ENCODE peak calls at places on chromosomes 3 and 15, in four cellular contexts. V, L, D and W are unnamed samples.

GRCh38 chr3:195154793-195155535 is 116.0 kb downstream of the XXYLT1 start:
- DNase-seq in V (no peak), D (peak), L (no peak), W (peak)

GRCh38 chr3:151112731-151113130 is 27.3 kb downstream of the MED12L start:
- DNase-seq in L (no peak), V (no peak), D (no peak), W (no peak)

GRCh38 chr15:47415539-47415971 is 301.8 kb upstream of the SEMA6D start:
- DNase-seq in D (peak), L (no peak), V (no peak), W (no peak)

GRCh38 chr15:101536875-101537405 is 47.4 kb upstream of the PCSK6 start:
- DNase-seq in V (no peak), L (no peak), D (no peak), W (no peak)

GRCh38 chr15:29676961-29677402 is 145.3 kb downstream of the TJP1 start:
- DNase-seq in D (no peak), V (no peak), L (no peak), W (no peak)

GRCh38 chr3:149042766-149043386 is 43.5 kb downstream of the HLTF start:
- DNase-seq in V (no peak), L (peak), D (no peak), W (no peak)

GRCh38 chr15:58731756-58732535 is 17.6 kb downstream of the ADAM10 start:
- DNase-seq in V (peak), L (no peak), D (no peak), W (no peak)

GRCh38 chr3:45275006-45275704 is 49.1 kb upstream of the TMEM158 start:
- DNase-seq in V (no peak), D (no peak), L (no peak), W (no peak)

GRCh38 chr15:85615930-85616329 is 178.8 kb downstream of the KLHL25 start:
- DNase-seq in L (no peak), D (peak), V (peak), W (peak)

GRCh38 chr3:33750216-33750558 is 32.1 kb upstream of the CLASP2 start:
- DNase-seq in D (no peak), L (no peak), V (no peak), W (no peak)

GRCh38 chr3:136938334-136938733 is 19.4 kb upstream of the IL20RB start:
- DNase-seq in D (no peak), V (no peak), L (no peak), W (no peak)

GRCh38 chr15:100033140-100033857 is 300.1 kb upstream of the LYSMD4 start:
- DNase-seq in D (no peak), V (no peak), L (no peak), W (no peak)

DNA sequence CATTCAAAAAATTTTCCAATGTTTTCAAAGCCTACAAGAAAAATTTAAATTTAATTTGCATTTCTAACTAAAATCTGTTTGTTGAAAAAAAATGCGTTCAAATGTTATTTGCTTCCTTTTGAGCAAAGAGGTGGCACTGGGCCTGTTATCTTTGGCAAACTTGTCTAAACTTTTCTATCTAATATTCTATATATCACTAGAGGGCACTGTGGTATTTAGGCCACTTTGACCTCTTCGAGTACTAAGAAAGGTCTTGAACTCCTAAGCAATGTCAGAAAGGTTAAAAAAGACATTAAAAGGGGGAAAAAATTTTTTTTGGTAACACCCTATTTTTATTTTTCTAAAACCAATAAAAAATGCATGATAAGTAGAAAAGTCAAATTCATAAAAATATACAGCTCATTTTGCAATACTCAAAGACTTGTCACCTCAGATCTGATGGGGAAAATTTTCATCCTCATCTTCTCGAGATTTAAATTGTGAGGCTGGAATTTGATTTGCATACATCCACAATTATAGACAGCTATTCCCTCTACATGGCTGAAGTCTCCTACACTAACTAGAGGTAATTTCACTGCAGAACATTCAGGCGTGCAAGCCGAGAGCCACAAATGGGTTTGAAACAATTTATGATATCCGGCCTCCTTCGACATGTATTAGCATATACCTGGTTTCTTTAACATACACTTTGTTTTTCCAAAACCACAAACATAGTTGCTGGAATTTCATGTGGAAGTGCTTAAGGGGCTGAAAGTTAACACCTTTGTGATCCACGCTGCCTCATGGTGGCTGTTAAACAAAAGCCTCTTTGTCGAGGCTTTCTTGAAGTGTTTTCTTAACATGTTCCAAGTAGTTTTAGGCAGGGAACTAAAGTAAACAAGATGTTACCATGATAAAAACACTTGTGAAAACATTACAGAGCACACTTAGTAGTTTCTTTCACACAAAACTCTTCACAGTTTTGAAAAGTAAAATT is 576.4 kb downstream of the FOXP1 start:
- DNase-seq in V (peak), L (no peak), D (peak), W (peak)
- TF ChIP-seq FOXK2 in V (no peak), L (no peak), D (no peak), W (no peak)

GRCh38 chr15:66642514-66642913 is 59.5 kb upstream of the SMAD6 start:
- DNase-seq in V (no peak), D (no peak), L (no peak), W (no peak)
- TF ChIP-seq FOXK2 in V (no peak), D (no peak), L (no peak), W (no peak)

GRCh38 chr3:169104972-169105371 is 558.5 kb downstream of the MECOM start:
- DNase-seq in D (peak), L (no peak), V (no peak), W (no peak)
- TF ChIP-seq FOXK2 in D (no peak), L (no peak), V (no peak), W (no peak)

DNA sequence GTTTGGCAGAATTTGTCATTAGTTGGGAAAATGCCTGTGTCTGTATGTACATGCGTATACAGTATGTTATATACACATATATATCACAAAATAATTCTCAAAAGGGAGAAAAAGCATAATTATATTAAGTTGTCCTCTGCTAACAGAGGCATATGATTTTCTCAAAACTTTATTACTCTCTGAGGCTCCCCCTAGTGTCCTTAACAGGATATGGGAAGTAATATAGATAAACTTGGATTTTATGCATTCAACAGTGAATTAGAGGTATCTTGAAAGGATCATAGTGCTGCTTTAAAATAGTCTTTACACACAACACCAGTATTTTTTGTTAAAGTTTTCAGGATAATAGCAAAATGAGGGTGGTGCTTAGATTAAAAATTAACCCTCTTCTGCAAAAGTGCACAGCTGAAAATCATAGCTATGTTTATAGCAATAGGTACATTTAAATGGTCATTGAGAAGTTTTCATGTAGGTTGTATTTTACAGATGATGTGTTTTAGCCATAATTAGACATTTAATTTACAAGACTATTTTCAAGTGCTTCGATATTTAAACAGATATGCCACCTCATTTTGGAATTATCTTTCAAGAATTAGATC is 454.0 kb upstream of the ROBO2 start:
- DNase-seq in D (peak), V (no peak), L (no peak), W (peak)
- TF ChIP-seq FOXK2 in D (no peak), V (no peak), L (no peak), W (no peak)

GRCh38 chr3:10746684-10747083 is 69.3 kb upstream of the SLC6A11 start:
- DNase-seq in V (no peak), L (no peak), D (no peak), W (no peak)

GRCh38 chr3:10744098-10744465 is 71.9 kb upstream of the SLC6A11 start:
- DNase-seq in V (peak), L (no peak), D (peak), W (peak)

GRCh38 chr3:10747341-10747740 is 68.7 kb upstream of the SLC6A11 start:
- DNase-seq in L (no peak), D (no peak), V (no peak), W (no peak)

GRCh38 chr3:10745392-10745791 is 70.6 kb upstream of the SLC6A11 start:
- DNase-seq in L (no peak), D (no peak), V (peak), W (no peak)

DNA sequence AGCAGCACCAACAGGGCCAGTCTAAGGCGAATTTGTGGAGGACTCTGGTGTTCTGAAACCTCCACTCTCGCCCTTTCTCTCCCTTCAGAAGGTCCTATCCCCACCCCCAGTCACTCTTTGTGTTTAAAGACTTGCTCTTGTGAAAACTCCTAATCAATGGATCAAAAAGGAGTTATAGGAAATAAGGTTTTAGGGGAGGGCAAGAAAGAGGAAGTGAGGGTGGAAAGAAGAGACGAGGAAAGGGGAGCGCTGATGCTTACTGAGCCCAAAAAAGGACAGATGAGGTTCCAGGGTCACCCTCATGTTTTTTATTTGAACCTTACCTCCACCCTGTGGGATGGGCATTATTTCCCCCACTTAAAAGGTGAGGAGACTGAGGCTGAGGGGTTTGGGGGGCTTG is 70.0 kb upstream of the SLC6A11 start:
- DNase-seq in L (no peak), D (no peak), V (no peak), W (no peak)
- TF ChIP-seq FOXK2 in L (no peak), D (no peak), V (no peak), W (no peak)

DNA sequence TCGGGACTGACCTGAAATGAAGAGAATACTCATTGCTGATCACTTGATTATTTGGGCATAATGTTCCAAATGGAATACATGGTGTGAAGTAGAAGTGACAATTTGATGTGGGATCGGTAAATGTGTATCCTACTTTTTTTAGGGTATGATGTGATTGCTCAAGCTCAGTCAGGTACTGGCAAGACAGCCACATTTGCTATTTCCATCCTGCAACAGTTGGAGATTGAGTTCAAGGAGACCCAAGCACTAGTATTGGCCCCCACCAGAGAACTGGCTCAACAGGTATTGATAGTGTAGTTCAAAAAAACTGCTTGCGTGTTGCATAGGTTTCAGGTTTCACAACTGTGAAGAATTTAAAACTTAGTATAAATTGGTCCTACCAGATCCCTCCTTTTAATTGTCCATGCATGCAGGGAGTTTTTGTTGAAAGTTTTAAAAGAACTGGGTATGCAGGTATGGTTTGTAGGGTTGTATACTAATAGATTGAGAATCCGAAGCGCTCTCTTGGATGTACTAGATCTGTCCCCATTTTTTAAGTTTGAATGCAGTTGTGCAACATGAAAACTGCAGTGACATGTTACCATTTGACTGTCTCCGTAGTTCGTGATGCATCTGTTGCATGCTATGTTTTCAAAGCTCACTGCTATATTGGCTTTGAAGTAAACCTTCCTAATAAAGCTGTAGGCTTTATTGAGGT is 1.6 kb downstream of the EIF4A2 start:
- DNase-seq in V (no peak), L (no peak), D (no peak), W (no peak)
- TF ChIP-seq FOXK2 in V (no peak), L (no peak), D (no peak), W (no peak)

GRCh38 chr3:169984287-169984686 is 17.7 kb downstream of the SEC62 start:
- DNase-seq in L (no peak), D (no peak), V (no peak), W (no peak)

GRCh38 chr3:169980055-169980454 is 13.4 kb downstream of the SEC62 start:
- DNase-seq in L (no peak), V (no peak), D (peak), W (no peak)
- TF ChIP-seq FOXK2 in L (no peak), V (no peak), D (no peak), W (no peak)

GRCh38 chr3:179898024-179898423 is 138.7 kb downstream of the PEX5L start:
- DNase-seq in V (peak), L (no peak), D (peak), W (peak)
- TF ChIP-seq FOXK2 in V (no peak), L (no peak), D (no peak), W (no peak)

GRCh38 chr3:121730940-121731687 is 18.4 kb downstream of the GOLGB1 start:
- DNase-seq in D (no peak), V (no peak), L (no peak), W (no peak)
- TF ChIP-seq FOXK2 in D (no peak), V (no peak), L (no peak), W (no peak)

GRCh38 chr3:131349454-131349853 is 32.1 kb upstream of the NUDT16 start:
- DNase-seq in L (no peak), V (no peak), D (no peak), W (no peak)

GRCh38 chr3:131348911-131349310 is 32.7 kb upstream of the NUDT16 start:
- DNase-seq in L (no peak), D (no peak), V (no peak), W (no peak)

GRCh38 chr3:131353016-131353877 is 28.3 kb upstream of the NUDT16 start:
- DNase-seq in V (no peak), L (no peak), D (no peak), W (no peak)

GRCh38 chr3:131349946-131350347 is 31.6 kb upstream of the NUDT16 start:
- DNase-seq in V (no peak), D (no peak), L (no peak), W (no peak)

GRCh38 chr3:131350506-131350905 is 31.1 kb upstream of the NUDT16 start:
- DNase-seq in D (no peak), L (no peak), V (no peak), W (no peak)
- TF ChIP-seq FOXK2 in D (no peak), L (no peak), V (no peak), W (no peak)